ENCODE peak calls at places on chromosomes 5 and 9, in seven cellular contexts. W is fibroblast of mammary gland, F is BE2C, M is AG04449, T is natural killer cell, E is hepatocyte, U is progenitor cell of endocrine pancreas. V is an unnamed sample.

GRCh38 chr5:179526978-179527377 is 23.4 kb upstream of the RUFY1 start:
- DNase-seq in W (no peak), F (no peak), M (no peak), T (no peak), E (no peak), U (no peak), V (no peak)

GRCh38 chr9:37747271-37747753 is 6.3 kb upstream of the TRMT10B start:
- DNase-seq in W (peak; percentile 72), F (peak; percentile 76), M (no peak), T (peak; percentile 23), E (peak; percentile 78), U (peak; percentile 32), V (peak; percentile 27)

GRCh38 chr5:79297661-79298060 is 61.7 kb downstream of the JMY start:
- DNase-seq in W (no peak), F (no peak), M (no peak), T (no peak), E (no peak), U (no peak), V (no peak)

GRCh38 chr9:120714088-120714845 is at the start of gene MEGF9:
- DNase-seq in W (peak; percentile 96), F (peak; percentile 99), M (peak; percentile 86), T (peak; percentile 97), E (peak; percentile 99), U (peak; percentile 95), V (peak; percentile 95)

GRCh38 chr5:157519579-157520253 is 55.9 kb downstream of the ADAM19 start:
- DNase-seq in W (no peak), F (no peak), M (no peak), T (no peak), E (no peak), U (no peak), V (no peak)

GRCh38 chr9:77131411-77131810 is 45.9 kb upstream of the VPS13A start:
- DNase-seq in W (no peak), F (no peak), M (no peak), T (no peak), E (peak; percentile 4), U (no peak), V (no peak)

GRCh38 chr9:134969401-134969800 is 51.7 kb upstream of the FCN1 start:
- DNase-seq in W (no peak), F (no peak), M (no peak), T (no peak), E (no peak), U (no peak), V (no peak)

GRCh38 chr5:25489834-25490538 is 845.2 kb upstream of the CDH10 start:
- DNase-seq in W (no peak), F (no peak), M (no peak), T (no peak), E (no peak), U (no peak), V (no peak)

GRCh38 chr5:74660863-74661262 is 20.3 kb upstream of the ENC1 start:
- DNase-seq in W (no peak), F (no peak), M (no peak), T (no peak), E (no peak), U (no peak), V (no peak)

GRCh38 chr5:32018476-32019436 is 155.4 kb downstream of the GOLPH3 start:
- DNase-seq in W (peak; percentile 8), F (no peak), M (no peak), T (no peak), E (no peak), U (no peak), V (no peak)

GRCh38 chr9:133268335-133269056 is 6.5 kb downstream of the ABO start:
- DNase-seq in W (no peak), F (no peak), M (no peak), T (no peak), E (no peak), U (no peak), V (no peak)

GRCh38 chr5:35371971-35372426 is 141.7 kb upstream of the PRLR start:
- DNase-seq in W (no peak), F (no peak), M (no peak), T (no peak), E (peak; percentile 15), U (no peak), V (no peak)

GRCh38 chr5:154401355-154401754 is 44.4 kb upstream of the SAP30L start:
- DNase-seq in W (no peak), F (no peak), M (no peak), T (no peak), E (no peak), U (no peak), V (no peak)

GRCh38 chr9:82202808-82203207 is 214.2 kb downstream of the SPATA31D1 start:
- DNase-seq in W (peak; percentile 72), F (no peak), M (peak; percentile 49), T (no peak), E (peak; percentile 51), U (no peak), V (no peak)

GRCh38 chr5:78269088-78269703 is 25.3 kb downstream of the AP3B1 start:
- DNase-seq in W (no peak), F (no peak), M (no peak), T (no peak), E (no peak), U (no peak), V (no peak)

GRCh38 chr9:76709020-76709419 is 55.2 kb upstream of the PCA3 start:
- DNase-seq in W (no peak), F (no peak), M (no peak), T (no peak), E (no peak), U (no peak), V (no peak)

GRCh38 chr5:135040331-135041144 is 6.5 kb upstream of the PITX1 start:
- DNase-seq in W (no peak), F (no peak), M (no peak), T (no peak), E (no peak), U (no peak), V (no peak)

GRCh38 chr5:125411163-125412050 is 665.0 kb upstream of the ZNF608 start:
- DNase-seq in W (no peak), F (peak; percentile 79), M (no peak), T (no peak), E (peak; percentile 28), U (no peak), V (no peak)

DNA sequence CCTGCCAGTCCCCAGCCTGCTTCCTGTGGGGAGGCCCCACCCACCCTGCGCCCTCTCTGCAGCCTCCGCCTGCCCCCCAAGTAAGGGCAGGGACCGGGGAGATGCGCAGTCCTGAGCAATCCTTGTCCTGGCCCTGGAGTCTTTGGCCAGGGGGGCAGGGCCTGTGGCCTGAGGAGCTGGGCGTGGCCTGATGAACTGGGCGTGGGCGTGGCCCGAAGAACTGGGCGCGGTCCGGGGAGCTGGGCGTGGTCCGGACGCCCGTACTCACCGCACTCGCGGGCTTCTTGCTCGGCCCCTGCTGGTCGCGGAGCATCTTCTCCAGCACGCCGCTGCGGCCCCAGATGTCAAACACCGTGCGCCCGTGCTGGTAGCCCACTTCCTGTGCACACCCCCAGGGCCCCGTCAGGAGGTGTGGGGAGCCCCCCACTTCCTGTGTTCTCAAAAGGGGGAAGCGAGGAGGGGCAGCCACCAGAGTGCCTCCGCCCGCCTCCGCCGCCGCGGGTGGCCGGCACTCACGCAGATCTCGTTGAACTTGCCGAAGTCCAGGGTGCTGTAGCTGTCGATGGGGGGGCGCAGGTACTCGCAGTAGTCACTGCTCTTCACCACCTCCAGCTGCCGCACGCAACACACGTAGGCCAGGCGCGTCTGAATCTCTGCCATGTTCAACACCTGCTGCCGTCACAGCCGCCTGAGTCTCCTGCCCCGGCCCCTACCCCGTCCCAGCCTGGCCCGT is 2.7 kb upstream of the NSMF start:
- DNase-seq in W (peak; percentile 58), F (peak; percentile 23), M (no peak), T (peak; percentile 89), E (peak; percentile 78), U (no peak), V (peak; percentile 75)
- TF ChIP-seq CTCF in W (no peak), F (no peak), M (no peak), T (no peak), E (no peak), U (no peak), V (no peak)

GRCh38 chr9:112887377-112887776 is 3.3 kb downstream of the SLC46A2 start:
- DNase-seq in W (peak; percentile 17), F (no peak), M (no peak), T (no peak), E (no peak), U (no peak), V (no peak)
- TF ChIP-seq CTCF in W (peak; percentile 18), F (no peak), M (no peak), T (no peak), E (no peak), U (peak; percentile 26), V (no peak)

DNA sequence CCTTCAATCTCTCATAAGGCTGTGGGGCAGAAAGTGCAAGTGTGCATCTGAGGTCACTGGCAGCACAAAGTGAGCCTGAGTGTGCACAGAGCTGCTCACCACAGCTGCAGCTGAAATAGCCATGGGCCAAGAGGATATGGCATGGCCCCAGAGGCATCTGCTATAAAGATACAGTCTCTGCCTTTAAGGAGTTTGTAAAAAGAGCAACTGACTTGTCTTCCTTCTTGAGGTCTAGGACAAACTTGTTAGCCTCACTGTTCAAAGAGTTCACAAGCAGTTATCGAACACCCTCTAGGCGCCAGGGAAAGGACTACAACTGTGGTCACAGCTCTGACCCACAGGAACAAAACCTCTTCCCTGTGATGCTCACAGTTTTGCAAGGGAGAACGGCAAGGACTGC is 190.0 kb upstream of the TRIM32 start:
- DNase-seq in W (peak; percentile 53), F (no peak), M (no peak), T (no peak), E (no peak), U (no peak), V (no peak)
- TF ChIP-seq CTCF in W (peak; percentile 25), F (no peak), M (no peak), T (no peak), E (no peak), U (no peak), V (no peak)

DNA sequence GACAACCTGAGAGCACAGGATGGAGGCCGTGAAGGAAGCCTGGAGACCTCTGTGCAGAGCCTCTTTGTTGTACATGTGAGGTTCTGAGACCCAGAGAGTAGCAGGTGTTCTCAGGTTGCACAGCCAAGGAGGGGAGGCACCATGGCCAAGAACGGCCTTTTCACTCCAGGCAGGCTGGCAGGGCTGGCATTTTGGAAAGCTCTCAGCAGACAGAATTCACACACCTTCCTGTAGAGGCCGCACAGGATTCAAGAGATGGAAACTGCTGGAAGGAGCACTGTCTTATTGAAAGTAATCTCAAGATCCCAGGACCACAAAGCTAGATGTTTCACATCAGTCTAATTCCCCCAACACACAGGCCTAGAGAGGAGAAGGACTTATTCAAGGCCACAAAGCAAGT is 52.8 kb upstream of the XPA start:
- DNase-seq in W (no peak), F (no peak), M (no peak), T (no peak), E (no peak), U (no peak), V (no peak)
- TF ChIP-seq CTCF in W (no peak), F (no peak), M (no peak), T (no peak), E (no peak), U (no peak), V (no peak)